ENCODE peak calls at places on chromosomes 12 and 14, in four cellular contexts. C is RWPE1, V is PC-9, Y is pancreas. R is an unnamed sample.

GRCh38 chr14:100861188-100861936 is 35.4 kb downstream of the MEG3 start:
- DNase-seq in C (no peak), V (no peak), Y (no peak), R (no peak)

GRCh38 chr12:23561536-23561935 is 387.9 kb downstream of the SOX5 start:
- DNase-seq in C (no peak), V (no peak), Y (no peak), R (no peak)

GRCh38 chr14:64235652-64236640 is 58.2 kb downstream of the ESR2 start:
- DNase-seq in C (no peak), V (no peak), Y (no peak), R (peak)

GRCh38 chr12:106127289-106128126 is 11.2 kb downstream of the NUAK1 start:
- DNase-seq in C (no peak), V (no peak), Y (no peak), R (no peak)

GRCh38 chr14:63759454-63759853 is 31.6 kb upstream of the SGPP1 start:
- DNase-seq in C (no peak), V (no peak), Y (no peak), R (no peak)

GRCh38 chr12:93832126-93832525 is 155.0 kb downstream of the CRADD start:
- DNase-seq in C (no peak), V (no peak), Y (no peak), R (no peak)

GRCh38 chr14:36647827-36648753 is 13.6 kb upstream of the PAX9 start:
- DNase-seq in C (peak), V (peak), Y (peak), R (no peak)

GRCh38 chr12:9344540-9344939 is 136.3 kb upstream of the PZP start:
- DNase-seq in C (no peak), V (no peak), Y (no peak), R (no peak)

GRCh38 chr12:102879144-102879763 is 37.8 kb downstream of the PAH start:
- DNase-seq in C (peak), V (peak), Y (no peak), R (no peak)

GRCh38 chr14:103887557-103888115 is 40.3 kb upstream of the PPP1R13B start:
- DNase-seq in C (no peak), V (no peak), Y (no peak), R (no peak)

GRCh38 chr14:95756751-95757150 is 42.8 kb upstream of the TCL1A start:
- DNase-seq in C (no peak), V (no peak), Y (peak), R (no peak)

GRCh38 chr14:95758331-95758730 is 44.4 kb upstream of the TCL1A start:
- DNase-seq in C (no peak), V (no peak), Y (no peak), R (no peak)

GRCh38 chr14:95761436-95761835 is 47.5 kb upstream of the TCL1A start:
- DNase-seq in C (no peak), V (no peak), Y (no peak), R (no peak)

GRCh38 chr14:95760596-95760995 is 46.7 kb upstream of the TCL1A start:
- DNase-seq in C (no peak), V (no peak), Y (no peak), R (no peak)

DNA sequence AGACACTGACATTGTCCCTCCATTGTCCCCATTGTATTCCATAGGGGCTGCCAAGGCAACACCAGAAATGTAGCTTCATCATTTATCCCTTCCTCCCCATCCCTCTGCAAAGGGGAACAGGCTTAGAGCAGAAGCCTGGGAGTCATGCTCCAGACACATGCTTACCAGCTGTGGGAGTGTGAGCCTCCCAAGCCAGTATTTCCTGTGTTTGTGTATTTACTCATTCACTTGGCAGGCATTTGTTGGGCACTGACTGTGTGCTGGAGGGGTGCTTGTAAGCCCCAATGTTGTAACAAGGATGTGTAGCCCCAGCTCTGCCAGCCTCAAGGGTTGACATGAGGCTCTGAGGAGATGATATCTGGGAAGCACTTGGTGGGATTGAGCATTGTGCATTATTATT is 46.0 kb upstream of the TCL1A start:
- DNase-seq in C (no peak), V (no peak), Y (no peak), R (no peak)
- TF ChIP-seq CTCF in C (no peak), V (no peak), Y (no peak), R (no peak)

GRCh38 chr12:11622774-11623375 is 26.6 kb upstream of the ETV6 start:
- DNase-seq in C (no peak), V (peak), Y (no peak), R (no peak)

GRCh38 chr12:11624126-11624525 is 25.3 kb upstream of the ETV6 start:
- DNase-seq in C (no peak), V (no peak), Y (no peak), R (no peak)

GRCh38 chr12:11623382-11623781 is 26.1 kb upstream of the ETV6 start:
- DNase-seq in C (no peak), V (peak), Y (no peak), R (no peak)

DNA sequence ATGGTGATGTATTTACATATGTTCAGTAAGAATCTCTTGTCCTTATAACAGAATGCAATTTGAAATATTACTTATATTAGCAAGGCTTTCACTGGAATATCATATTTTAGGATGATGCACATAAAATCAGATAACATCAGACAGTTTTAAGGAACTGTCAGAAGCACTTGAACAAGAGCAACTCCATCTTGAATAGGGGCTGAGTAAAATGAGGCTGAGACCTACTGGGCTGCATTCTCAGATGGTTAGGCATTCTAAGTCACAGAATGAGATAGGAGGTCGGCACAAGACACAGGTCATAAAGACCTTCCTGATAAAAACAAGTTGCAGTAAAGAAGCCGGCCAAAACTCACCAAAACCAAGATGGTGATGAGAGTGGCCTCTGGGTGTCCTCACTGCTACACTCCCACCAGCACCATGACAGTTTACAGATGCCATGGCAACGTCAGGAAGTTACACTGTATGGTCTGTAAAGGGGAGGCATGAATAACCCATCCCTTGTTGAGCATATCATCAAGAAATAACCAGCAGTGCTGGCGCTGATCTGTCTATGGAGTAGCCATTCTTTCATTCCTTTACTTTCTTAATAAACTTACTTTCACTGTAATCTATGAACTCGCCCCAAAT is 27.6 kb upstream of the ETV6 start:
- DNase-seq in C (no peak), V (no peak), Y (no peak), R (no peak)
- TF ChIP-seq CTCF in C (no peak), V (no peak), Y (no peak), R (no peak)

GRCh38 chr12:576613-577110 is 86.6 kb downstream of the NINJ2 start:
- DNase-seq in C (no peak), V (no peak), Y (no peak), R (no peak)

GRCh38 chr12:574475-575128 is 88.6 kb downstream of the NINJ2 start:
- DNase-seq in C (peak), V (no peak), Y (no peak), R (no peak)

GRCh38 chr12:575948-576612 is 87.2 kb downstream of the NINJ2 start:
- DNase-seq in C (peak), V (peak), Y (peak), R (peak)

GRCh38 chr12:573226-573625 is 90.0 kb downstream of the NINJ2 start:
- DNase-seq in C (no peak), V (no peak), Y (no peak), R (peak)

DNA sequence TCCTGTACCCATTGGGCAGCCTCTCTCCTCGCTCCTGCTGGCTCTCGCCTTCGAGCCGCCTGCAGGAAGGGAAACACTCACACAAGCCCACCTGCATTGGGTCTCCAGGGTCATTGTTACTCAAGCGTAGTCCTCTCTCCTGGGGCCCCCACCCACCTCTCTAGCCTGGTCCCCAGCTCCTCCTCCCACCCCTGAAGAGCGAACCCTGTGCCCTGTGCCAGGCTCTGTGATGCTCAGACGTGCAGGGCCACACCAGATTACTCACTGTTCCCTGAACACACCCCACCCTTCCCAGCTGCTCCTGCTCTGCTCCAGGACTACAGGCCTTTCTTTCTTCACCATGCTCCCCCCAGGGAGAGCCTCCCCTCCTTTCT is 88.1 kb downstream of the NINJ2 start:
- DNase-seq in C (peak), V (no peak), Y (no peak), R (no peak)
- TF ChIP-seq CTCF in C (no peak), V (no peak), Y (no peak), R (no peak)

DNA sequence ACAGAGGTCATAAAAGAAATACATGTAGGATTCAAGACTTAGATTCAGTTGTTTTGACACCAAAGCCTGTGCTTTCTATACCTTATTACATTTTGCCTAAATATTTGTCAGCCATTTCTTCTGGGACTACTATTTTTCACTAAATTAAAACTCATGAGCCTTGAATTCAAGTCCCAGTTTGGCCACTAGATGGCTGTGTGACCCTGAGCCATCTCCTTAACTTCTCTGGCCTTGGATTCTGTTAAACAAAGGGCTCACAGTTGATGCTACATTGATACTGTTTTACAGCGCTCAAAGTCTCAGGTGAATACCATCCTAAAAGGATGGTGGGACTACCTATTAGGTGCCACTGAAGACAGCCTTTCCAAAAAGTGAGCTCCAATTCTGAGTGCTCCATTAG is 39.6 kb upstream of the CCDC198 start:
- DNase-seq in C (no peak), V (no peak), Y (no peak), R (no peak)
- TF ChIP-seq CTCF in C (peak), V (peak), Y (no peak), R (no peak)

DNA sequence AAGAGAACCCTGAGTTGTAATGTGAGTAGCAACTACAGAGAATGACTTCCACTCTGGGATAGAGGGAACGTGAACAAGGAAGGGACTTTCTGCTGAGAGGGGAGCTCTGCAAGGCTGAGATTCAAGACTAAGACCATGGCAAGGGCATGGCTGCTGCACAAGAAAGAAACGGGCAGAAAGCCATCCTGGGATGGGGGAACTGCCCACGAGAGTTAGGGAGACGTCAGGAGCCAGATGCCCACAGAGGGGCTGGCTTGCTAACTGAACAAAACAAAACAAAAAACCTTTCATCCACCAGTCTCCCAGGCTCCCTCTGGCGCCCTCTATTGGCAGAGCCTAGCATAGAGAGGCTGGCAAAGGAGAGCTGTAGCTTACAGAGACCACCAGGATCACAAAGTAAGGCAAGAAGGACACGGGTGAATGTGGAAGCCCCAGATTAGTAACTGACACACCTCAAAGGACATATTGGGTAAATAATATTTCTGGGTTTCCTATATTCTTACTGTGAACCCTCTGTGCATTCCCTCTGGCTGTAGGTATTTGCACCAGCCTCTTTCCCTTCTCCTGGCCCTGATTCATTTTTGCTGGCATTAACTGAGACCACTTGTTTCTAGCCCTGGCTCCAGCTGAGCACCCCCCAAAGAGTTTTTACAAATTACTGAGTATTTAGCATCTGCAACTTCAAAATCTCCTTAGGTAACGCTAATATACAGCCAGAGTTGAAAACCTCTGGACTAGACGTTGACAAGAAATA is 338.3 kb downstream of the EMP1 start:
- DNase-seq in C (peak), V (peak), Y (peak), R (peak)
- TF ChIP-seq CTCF in C (peak), V (peak), Y (peak), R (no peak)

GRCh38 chr14:31668348-31668747 is 107.1 kb downstream of the NUBPL start:
- DNase-seq in C (no peak), V (no peak), Y (no peak), R (no peak)
- TF ChIP-seq CTCF in C (no peak), V (no peak), Y (no peak), R (no peak)

DNA sequence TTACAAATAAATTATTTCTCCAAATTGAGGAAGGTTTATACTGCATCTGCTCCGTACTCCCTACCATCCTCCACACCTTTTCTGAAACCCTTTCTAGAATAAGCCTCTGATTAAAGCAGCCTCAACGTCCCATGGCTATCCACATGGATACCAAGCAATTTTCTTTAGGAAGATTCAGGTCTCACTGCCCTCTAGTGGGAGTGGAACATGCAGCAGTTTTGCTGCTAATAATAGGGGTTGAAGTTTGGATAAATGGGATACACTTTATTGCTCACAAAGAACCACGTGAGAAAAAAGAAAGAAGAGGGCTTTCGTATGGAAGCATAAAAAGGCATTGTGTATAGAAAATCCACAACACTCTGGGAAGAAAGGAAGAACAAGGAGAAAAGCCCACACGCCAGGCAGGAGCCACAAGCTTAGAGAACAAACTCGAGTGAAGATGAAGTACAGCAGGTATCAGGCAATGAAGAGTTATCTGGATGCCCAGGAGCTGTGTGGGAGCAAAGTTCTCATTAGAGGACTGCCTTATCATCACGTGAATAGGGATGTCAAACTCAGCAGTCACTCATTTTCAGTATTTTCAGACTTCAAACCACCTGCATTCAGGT is 45.8 kb downstream of the CCER1 start:
- DNase-seq in C (peak), V (peak), Y (no peak), R (no peak)
- TF ChIP-seq CTCF in C (peak), V (peak), Y (peak), R (no peak)

DNA sequence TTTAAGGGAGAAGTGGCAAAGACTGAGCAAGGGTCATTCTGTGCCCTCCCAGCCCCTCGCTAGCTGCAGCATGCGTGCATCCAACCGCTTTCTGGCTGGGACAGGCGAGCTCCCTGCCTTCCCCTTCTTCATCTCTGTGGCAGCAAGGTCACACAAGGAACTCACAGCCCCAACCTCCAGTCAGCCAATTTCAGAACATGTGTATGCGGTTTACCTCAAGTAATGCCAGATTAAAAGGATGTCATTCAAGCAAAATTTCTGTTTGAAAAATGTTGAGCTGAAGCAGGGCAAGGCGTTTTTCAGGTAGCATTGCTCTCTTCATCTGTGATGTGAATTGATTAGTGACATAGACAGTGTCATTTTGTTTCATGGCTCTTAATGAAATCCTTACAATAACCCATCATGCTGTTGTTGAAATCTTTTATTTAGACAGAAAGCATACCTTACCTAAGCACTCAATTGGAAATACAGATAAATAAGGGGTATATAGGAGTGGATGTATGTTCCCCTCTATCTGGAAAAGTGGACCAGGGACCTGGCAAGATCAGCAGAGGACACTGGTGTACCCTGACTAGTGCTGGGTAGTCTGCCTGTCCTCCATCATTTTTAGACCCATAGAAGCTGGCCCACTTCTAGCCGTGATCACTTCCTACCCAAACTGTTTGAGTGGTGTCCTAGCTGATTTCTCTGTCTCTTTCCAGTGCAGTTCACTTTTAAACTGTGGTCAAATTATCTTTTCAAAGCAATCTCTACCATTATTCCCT is 82.8 kb upstream of the NEDD1 start:
- DNase-seq in C (no peak), V (no peak), Y (no peak), R (no peak)
- TF ChIP-seq CTCF in C (no peak), V (no peak), Y (no peak), R (no peak)

R was measured in activated B cell treated with CpG ODN at 0.5 μM for 24 hours.